ENCODE peak calls at places on chromosomes 6 and 20, in seven cellular contexts. Q, E, R, V, M, A and P are unnamed samples.

GRCh38 chr6:43907789-43908472 is 137.9 kb downstream of the VEGFA start:
- DNase-seq in Q (no peak), E (no peak), R (no peak), V (no peak), M (peak; percentile 35), A (no peak), P (no peak)

GRCh38 chr20:31536575-31536974 is 22.3 kb downstream of the HM13 start:
- DNase-seq in Q (no peak), E (no peak), R (no peak), V (no peak), M (no peak), A (no peak), P (no peak)

GRCh38 chr6:30770164-30770563 is 25.8 kb upstream of the IER3 start:
- DNase-seq in Q (peak; percentile 80), E (no peak), R (no peak), V (peak; percentile 41), M (no peak), A (no peak), P (no peak)

GRCh38 chr6:139262519-139263300 is 29.1 kb downstream of the TXLNB start:
- DNase-seq in Q (peak; percentile 63), E (no peak), R (no peak), V (peak; percentile 58), M (no peak), A (no peak), P (no peak)

GRCh38 chr6:46734867-46735719 is at the start of gene PLA2G7:
- DNase-seq in Q (peak; percentile 24), E (peak; percentile 22), R (peak; percentile 81), V (peak; percentile 57), M (peak; percentile 17), A (peak; percentile 15), P (peak; percentile 53)

GRCh38 chr6:157929765-157930319 is 51.8 kb upstream of the SYNJ2 start:
- DNase-seq in Q (no peak), E (no peak), R (no peak), V (no peak), M (no peak), A (no peak), P (no peak)

GRCh38 chr6:106253731-106254130 is 71.8 kb downstream of the ATG5 start:
- DNase-seq in Q (peak; percentile 78), E (no peak), R (no peak), V (no peak), M (no peak), A (no peak), P (no peak)

GRCh38 chr20:48739395-48740268 is 88.2 kb downstream of the PREX1 start:
- DNase-seq in Q (no peak), E (no peak), R (no peak), V (no peak), M (no peak), A (no peak), P (no peak)

GRCh38 chr20:42270539-42270938 is 652.4 kb upstream of the CHD6 start:
- DNase-seq in Q (no peak), E (no peak), R (no peak), V (no peak), M (no peak), A (no peak), P (no peak)

GRCh38 chr6:151765444-151765886 is 42.0 kb upstream of the ESR1 start:
- DNase-seq in Q (peak; percentile 88), E (peak; percentile 49), R (no peak), V (peak; percentile 83), M (no peak), A (no peak), P (peak; percentile 50)

GRCh38 chr6:103231185-103231584 is 1628.5 kb downstream of the HACE1 start:
- DNase-seq in Q (no peak), E (no peak), R (no peak), V (no peak), M (no peak), A (no peak), P (no peak)

GRCh38 chr6:123214433-123214832 is 218.4 kb downstream of the CLVS2 start:
- DNase-seq in Q (no peak), E (no peak), R (no peak), V (no peak), M (no peak), A (no peak), P (no peak)

GRCh38 chr6:146770965-146771735 is 172.4 kb downstream of the ADGB start:
- DNase-seq in Q (no peak), E (peak; percentile 56), R (peak; percentile 54), V (no peak), M (peak; percentile 62), A (peak; percentile 37), P (no peak)

GRCh38 chr6:52233975-52234823 is 10.1 kb downstream of the IL17F start:
- DNase-seq in Q (peak; percentile 57), E (peak; percentile 47), R (no peak), V (peak; percentile 75), M (no peak), A (no peak), P (peak; percentile 6)

GRCh38 chr6:106872044-106872443 is 102.5 kb downstream of the CD24 start:
- DNase-seq in Q (peak; percentile 20), E (no peak), R (no peak), V (peak; percentile 80), M (no peak), A (no peak), P (no peak)

GRCh38 chr6:26607434-26608230 is 10.9 kb downstream of the ABT1 start:
- DNase-seq in Q (peak; percentile 44), E (peak; percentile 41), R (no peak), V (peak; percentile 43), M (no peak), A (no peak), P (peak; percentile 55)

GRCh38 chr6:10725046-10725445 is 2.2 kb downstream of the TMEM14C start:
- DNase-seq in Q (no peak), E (no peak), R (no peak), V (no peak), M (no peak), A (no peak), P (no peak)

DNA sequence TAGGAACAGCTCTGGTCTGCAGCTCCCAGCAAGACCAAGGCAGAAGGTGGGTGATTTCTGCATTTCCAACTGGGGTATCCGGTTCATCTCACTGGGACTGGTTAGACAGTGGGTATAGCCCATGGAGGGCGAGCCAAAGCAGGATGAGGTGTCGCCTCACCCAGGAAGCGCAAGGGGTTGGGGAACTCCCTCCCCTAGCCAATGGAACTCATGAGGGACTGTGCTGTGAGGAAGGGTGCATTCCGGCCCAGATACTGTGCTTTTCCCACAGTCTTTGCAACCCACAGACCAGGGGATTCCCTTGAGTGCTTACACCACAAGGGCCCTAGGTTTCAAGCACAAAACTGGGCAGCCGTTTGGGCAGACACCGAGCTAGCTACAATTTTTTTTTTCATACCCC is 21.8 kb downstream of the HDDC2 start:
- DNase-seq in Q (no peak), E (no peak), R (no peak), V (no peak), M (no peak), A (no peak), P (no peak)
- TF ChIP-seq CTCF in Q (no peak), E (no peak), R (no peak), V (no peak), M (no peak), A (no peak), P (no peak)

GRCh38 chr6:125797934-125798444 is 7.2 kb downstream of the NCOA7 start:
- DNase-seq in Q (no peak), E (no peak), R (no peak), V (no peak), M (no peak), A (no peak), P (no peak)
- H3K4me3 ChIP-seq in Q (no peak overlapping the region), E (no peak overlapping the region), R (no peak overlapping the region), V (no peak overlapping the region), M (no peak overlapping the region), A (no peak overlapping the region), P (no peak overlapping the region)

DNA sequence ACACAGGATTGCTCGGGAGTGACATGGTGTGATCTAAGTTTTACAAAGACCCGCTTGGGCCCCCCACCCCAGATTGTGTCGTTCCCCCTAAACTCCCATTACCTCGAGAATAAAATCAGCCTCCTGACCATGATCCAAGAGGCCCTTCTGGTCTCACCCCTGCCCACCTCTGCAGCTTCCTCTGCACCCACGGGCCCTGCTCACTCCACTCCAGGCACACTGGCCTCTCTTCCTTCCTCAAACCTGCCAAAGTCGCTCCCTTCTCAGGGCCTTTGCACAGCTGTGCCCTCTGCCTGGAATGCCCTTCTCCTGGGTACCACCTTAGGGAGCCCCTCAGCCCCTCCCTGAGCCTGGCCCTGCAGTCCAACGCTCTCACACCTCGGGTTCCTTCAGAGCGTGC is 17.9 kb downstream of the TGM2 start:
- DNase-seq in Q (no peak), E (no peak), R (no peak), V (no peak), M (no peak), A (no peak), P (no peak)
- H3K4me1 ChIP-seq in Q (peaks cover 22% of the 10 kb centered on the region), E (peaks cover 37% of the 10 kb centered on the region), R (peaks cover 33% of the 10 kb centered on the region), V (peaks cover 24% of the 10 kb centered on the region), M (peaks cover 72% of the 10 kb centered on the region), A (peaks cover 20% of the 10 kb centered on the region), P (peaks cover 4% of the 10 kb centered on the region)

GRCh38 chr20:19802492-19803158 is 44.6 kb downstream of the RIN2 start:
- DNase-seq in Q (peak; percentile 56), E (no peak), R (no peak), V (peak; percentile 89), M (no peak), A (no peak), P (no peak)
- TF ChIP-seq CTCF in Q (peak; percentile 13), E (no peak), R (peak; percentile 14), V (peak; percentile 39), M (peak; percentile 48), A (peak; percentile 23), P (peak; percentile 11)

DNA sequence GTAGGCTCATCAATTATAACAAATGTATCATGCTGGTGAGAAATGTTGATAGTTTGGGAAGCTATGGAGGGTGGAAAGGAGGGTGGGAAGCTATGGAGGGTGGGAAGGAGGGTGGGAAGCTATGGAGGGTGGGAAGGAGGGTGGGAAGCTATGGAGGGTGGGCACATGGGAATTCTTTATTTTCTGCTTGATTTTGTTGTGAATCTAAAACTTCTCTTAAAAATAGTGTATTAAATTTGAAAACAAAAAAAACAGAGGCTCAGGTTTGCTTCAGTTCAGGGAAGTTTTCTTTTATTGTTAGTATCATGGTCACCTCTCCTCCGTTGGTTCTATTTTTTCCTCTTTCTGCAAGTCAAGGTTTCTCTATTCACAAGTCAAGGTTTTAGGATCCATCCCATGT is 106.4 kb downstream of the SOD2 start:
- DNase-seq in Q (no peak), E (no peak), R (no peak), V (no peak), M (no peak), A (no peak), P (no peak)
- H3K4me3 ChIP-seq in Q (no peak overlapping the region), E (no peak overlapping the region), R (no peak overlapping the region), V (no peak overlapping the region), M (no peak overlapping the region), A (no peak overlapping the region), P (no peak overlapping the region)

DNA sequence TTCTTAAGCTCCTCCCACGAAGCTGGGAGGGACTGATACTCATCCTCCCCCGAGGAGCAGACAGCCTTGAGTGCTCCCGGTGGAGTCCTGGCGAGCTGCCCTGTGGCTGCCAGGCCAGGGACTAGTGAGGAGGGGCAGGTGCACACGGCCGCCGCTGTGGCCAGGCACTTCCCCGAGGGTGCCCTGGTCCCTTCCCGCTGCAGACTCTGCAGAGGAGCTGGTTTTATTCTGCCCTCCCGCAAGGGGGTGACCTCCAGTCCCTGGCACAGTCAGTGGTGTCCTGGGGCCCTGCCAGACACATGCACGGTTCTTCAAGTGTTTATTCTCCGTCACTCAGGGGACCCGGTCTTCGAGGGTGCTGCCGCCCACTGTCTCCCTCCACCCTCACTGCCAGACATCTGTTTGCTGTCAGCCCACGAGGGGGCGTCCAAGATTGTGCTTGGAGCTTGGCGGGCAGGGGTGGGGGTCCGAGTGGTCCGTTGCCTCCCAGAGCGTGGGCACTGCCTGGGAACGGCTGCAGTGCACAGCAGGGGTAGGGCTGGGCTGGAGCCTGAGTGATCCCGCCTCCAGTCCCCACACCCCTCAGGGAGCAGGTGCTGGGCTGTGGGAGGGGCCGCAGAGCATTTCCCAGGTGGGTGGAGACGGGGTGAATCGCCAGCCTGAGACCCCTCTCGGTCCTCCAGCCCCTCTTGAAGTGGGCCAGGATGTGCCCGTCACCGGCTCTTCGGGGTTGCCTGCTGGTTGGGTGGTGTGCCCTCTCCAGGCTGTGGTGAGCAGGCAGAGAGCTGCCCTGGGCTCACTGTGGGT is 3.1 kb upstream of the CABLES2 start:
- DNase-seq in Q (peak; percentile 16), E (peak; percentile 93), R (no peak), V (no peak), M (peak; percentile 43), A (peak; percentile 47), P (peak; percentile 46)
- H3K4me1 ChIP-seq in Q (peaks cover 11% of the 10 kb centered on the region), E (peaks cover 31% of the 10 kb centered on the region), R (peaks cover 20% of the 10 kb centered on the region), V (peaks cover 26% of the 10 kb centered on the region), M (peaks cover 34% of the 10 kb centered on the region), A (peaks cover 26% of the 10 kb centered on the region), P (peaks cover 23% of the 10 kb centered on the region)